ENCODE peak calls at places on chromosomes 13 and 19, in eight cellular contexts. One of them, this sample, is unnamed.

GRCh38 chr13:32216281-32216680 is 98.9 kb downstream of the ZAR1L start:
- DNase-seq in fibroblast of mammary gland: no peak
- DNase-seq in B cell: no peak
- DNase-seq in cardiac fibroblast: no peak
- DNase-seq in endothelial cell: no peak
- DNase-seq in RWPE1: no peak
- DNase-seq in heart left ventricle: no peak
- DNase-seq in DND-41: no peak
- DNase-seq in this sample: no peak

GRCh38 chr13:94419304-94419943 is 60.1 kb downstream of the DCT start:
- DNase-seq in fibroblast of mammary gland: peak; percentile 95
- DNase-seq in B cell: no peak
- DNase-seq in cardiac fibroblast: peak; percentile 83
- DNase-seq in endothelial cell: no peak
- DNase-seq in RWPE1: no peak
- DNase-seq in heart left ventricle: no peak
- DNase-seq in DND-41: no peak
- DNase-seq in this sample: no peak

GRCh38 chr13:87975035-87975434 is 303.9 kb downstream of the SLITRK5 start:
- DNase-seq in fibroblast of mammary gland: peak; percentile 88
- DNase-seq in B cell: no peak
- DNase-seq in cardiac fibroblast: no peak
- DNase-seq in endothelial cell: no peak
- DNase-seq in RWPE1: peak; percentile 2
- DNase-seq in heart left ventricle: no peak
- DNase-seq in DND-41: no peak
- DNase-seq in this sample: no peak

GRCh38 chr19:4678881-4679379 is 8.8 kb upstream of the MYDGF start:
- DNase-seq in fibroblast of mammary gland: peak; percentile 55
- DNase-seq in B cell: no peak
- DNase-seq in cardiac fibroblast: peak; percentile 19
- DNase-seq in endothelial cell: peak; percentile 32
- DNase-seq in RWPE1: peak; percentile 48
- DNase-seq in heart left ventricle: no peak
- DNase-seq in DND-41: peak; percentile 51
- DNase-seq in this sample: peak; percentile 48

GRCh38 chr19:16106121-16106520 is 5.6 kb upstream of the RAB8A start:
- DNase-seq in fibroblast of mammary gland: peak; percentile 58
- DNase-seq in B cell: no peak
- DNase-seq in cardiac fibroblast: peak; percentile 62
- DNase-seq in endothelial cell: no peak
- DNase-seq in RWPE1: no peak
- DNase-seq in heart left ventricle: no peak
- DNase-seq in DND-41: no peak
- DNase-seq in this sample: no peak

GRCh38 chr13:51957377-51958216 is 53.7 kb downstream of the ATP7B start:
- DNase-seq in fibroblast of mammary gland: no peak
- DNase-seq in B cell: no peak
- DNase-seq in cardiac fibroblast: no peak
- DNase-seq in endothelial cell: no peak
- DNase-seq in RWPE1: no peak
- DNase-seq in heart left ventricle: no peak
- DNase-seq in DND-41: no peak
- DNase-seq in this sample: no peak

GRCh38 chr13:51826606-51827005 is 18.4 kb downstream of the TMEM272 start:
- DNase-seq in fibroblast of mammary gland: no peak
- DNase-seq in B cell: no peak
- DNase-seq in cardiac fibroblast: no peak
- DNase-seq in endothelial cell: no peak
- DNase-seq in RWPE1: no peak
- DNase-seq in heart left ventricle: peak; percentile 67
- DNase-seq in DND-41: no peak
- DNase-seq in this sample: no peak

GRCh38 chr19:10419646-10420443 is 493 bp upstream of the PDE4A start:
- DNase-seq in fibroblast of mammary gland: peak; percentile 74
- DNase-seq in B cell: no peak
- DNase-seq in cardiac fibroblast: peak; percentile 61
- DNase-seq in endothelial cell: peak; percentile 26
- DNase-seq in RWPE1: no peak
- DNase-seq in heart left ventricle: no peak
- DNase-seq in DND-41: peak; percentile 60
- DNase-seq in this sample: peak; percentile 75

GRCh38 chr19:12965017-12965811 is 4.2 kb upstream of the DAND5 start:
- DNase-seq in fibroblast of mammary gland: peak; percentile 66
- DNase-seq in B cell: peak; percentile 76
- DNase-seq in cardiac fibroblast: peak; percentile 81
- DNase-seq in endothelial cell: peak; percentile 91
- DNase-seq in RWPE1: peak; percentile 74
- DNase-seq in heart left ventricle: peak; percentile 91
- DNase-seq in DND-41: peak; percentile 89
- DNase-seq in this sample: peak; percentile 91

GRCh38 chr19:48325265-48325910 is at the start of gene EMP3:
- DNase-seq in fibroblast of mammary gland: peak; percentile 91
- DNase-seq in B cell: peak; percentile 84
- DNase-seq in cardiac fibroblast: peak; percentile 94
- DNase-seq in endothelial cell: peak; percentile 34
- DNase-seq in RWPE1: peak; percentile 62
- DNase-seq in heart left ventricle: peak; percentile 86
- DNase-seq in DND-41: peak; percentile 83
- DNase-seq in this sample: peak; percentile 63

GRCh38 chr19:44113784-44114390 is 688 bp downstream of the ZNF225 start:
- DNase-seq in fibroblast of mammary gland: no peak
- DNase-seq in B cell: no peak
- DNase-seq in cardiac fibroblast: no peak
- DNase-seq in endothelial cell: peak; percentile 13
- DNase-seq in RWPE1: peak; percentile 11
- DNase-seq in heart left ventricle: no peak
- DNase-seq in DND-41: peak; percentile 16
- DNase-seq in this sample: no peak

GRCh38 chr19:7665076-7665475 is 3.8 kb upstream of the RETN start:
- DNase-seq in fibroblast of mammary gland: peak; percentile 59
- DNase-seq in B cell: no peak
- DNase-seq in cardiac fibroblast: peak; percentile 55
- DNase-seq in endothelial cell: no peak
- DNase-seq in RWPE1: no peak
- DNase-seq in heart left ventricle: no peak
- DNase-seq in DND-41: no peak
- DNase-seq in this sample: no peak

GRCh38 chr19:7010722-7011593 is 10.3 kb downstream of the MBD3L2B start:
- DNase-seq in fibroblast of mammary gland: no peak
- DNase-seq in B cell: no peak
- DNase-seq in cardiac fibroblast: no peak
- DNase-seq in endothelial cell: no peak
- DNase-seq in RWPE1: no peak
- DNase-seq in heart left ventricle: no peak
- DNase-seq in DND-41: no peak
- DNase-seq in this sample: no peak

GRCh38 chr13:51801631-51802099 is 2.3 kb downstream of the DHRS12 start:
- DNase-seq in fibroblast of mammary gland: no peak
- DNase-seq in B cell: no peak
- DNase-seq in cardiac fibroblast: peak; percentile 38
- DNase-seq in endothelial cell: no peak
- DNase-seq in RWPE1: no peak
- DNase-seq in heart left ventricle: peak; percentile 83
- DNase-seq in DND-41: no peak
- DNase-seq in this sample: no peak

GRCh38 chr19:47663911-47664771 is 49.1 kb upstream of the EHD2 start:
- DNase-seq in fibroblast of mammary gland: peak; percentile 100
- DNase-seq in B cell: no peak
- DNase-seq in cardiac fibroblast: peak; percentile 99
- DNase-seq in endothelial cell: no peak
- DNase-seq in RWPE1: peak; percentile 74
- DNase-seq in heart left ventricle: no peak
- DNase-seq in DND-41: no peak
- DNase-seq in this sample: no peak

GRCh38 chr19:58261968-58262921 is 16.5 kb upstream of the ZNF8 start:
- DNase-seq in fibroblast of mammary gland: peak; percentile 21
- DNase-seq in B cell: no peak
- DNase-seq in cardiac fibroblast: peak; percentile 29
- DNase-seq in endothelial cell: no peak
- DNase-seq in RWPE1: no peak
- DNase-seq in heart left ventricle: no peak
- DNase-seq in DND-41: no peak
- DNase-seq in this sample: no peak

GRCh38 chr13:46607768-46608553 is 55.0 kb downstream of the LRCH1 start:
- DNase-seq in fibroblast of mammary gland: no peak
- DNase-seq in B cell: no peak
- DNase-seq in cardiac fibroblast: no peak
- DNase-seq in endothelial cell: no peak
- DNase-seq in RWPE1: no peak
- DNase-seq in heart left ventricle: no peak
- DNase-seq in DND-41: no peak
- DNase-seq in this sample: no peak

GRCh38 chr19:45255611-45256157 is 4.6 kb downstream of the MARK4 start:
- DNase-seq in fibroblast of mammary gland: no peak
- DNase-seq in B cell: no peak
- DNase-seq in cardiac fibroblast: no peak
- DNase-seq in endothelial cell: no peak
- DNase-seq in RWPE1: no peak
- DNase-seq in heart left ventricle: no peak
- DNase-seq in DND-41: no peak
- DNase-seq in this sample: no peak

GRCh38 chr19:45253396-45254027 is 2.4 kb downstream of the MARK4 start:
- DNase-seq in fibroblast of mammary gland: peak; percentile 25
- DNase-seq in B cell: no peak
- DNase-seq in cardiac fibroblast: peak; percentile 35
- DNase-seq in endothelial cell: no peak
- DNase-seq in RWPE1: peak; percentile 36
- DNase-seq in heart left ventricle: no peak
- DNase-seq in DND-41: peak; percentile 11
- DNase-seq in this sample: no peak

GRCh38 chr19:45251452-45252354 is 632 bp downstream of the MARK4 start:
- DNase-seq in fibroblast of mammary gland: no peak
- DNase-seq in B cell: no peak
- DNase-seq in cardiac fibroblast: no peak
- DNase-seq in endothelial cell: peak; percentile 55
- DNase-seq in RWPE1: peak; percentile 40
- DNase-seq in heart left ventricle: peak; percentile 70
- DNase-seq in DND-41: peak; percentile 42
- DNase-seq in this sample: peak; percentile 50

GRCh38 chr19:45256836-45257235 is 5.8 kb downstream of the MARK4 start:
- DNase-seq in fibroblast of mammary gland: no peak
- DNase-seq in B cell: no peak
- DNase-seq in cardiac fibroblast: no peak
- DNase-seq in endothelial cell: no peak
- DNase-seq in RWPE1: no peak
- DNase-seq in heart left ventricle: no peak
- DNase-seq in DND-41: no peak
- DNase-seq in this sample: no peak

GRCh38 chr19:45254044-45254531 is 3.0 kb downstream of the MARK4 start:
- DNase-seq in fibroblast of mammary gland: no peak
- DNase-seq in B cell: no peak
- DNase-seq in cardiac fibroblast: no peak
- DNase-seq in endothelial cell: no peak
- DNase-seq in RWPE1: no peak
- DNase-seq in heart left ventricle: no peak
- DNase-seq in DND-41: peak; percentile 12
- DNase-seq in this sample: peak; percentile 34
- TF ChIP-seq CTCF in fibroblast of mammary gland: peak; percentile 14
- TF ChIP-seq CTCF in B cell: peak; percentile 40
- TF ChIP-seq CTCF in cardiac fibroblast: peak; percentile 38
- TF ChIP-seq CTCF in endothelial cell: peak; percentile 59
- TF ChIP-seq CTCF in RWPE1: no peak
- TF ChIP-seq CTCF in heart left ventricle: no peak
- TF ChIP-seq CTCF in DND-41: peak; percentile 45
- TF ChIP-seq CTCF in this sample: peak; percentile 58

GRCh38 chr13:66532845-66533244 is 697.3 kb downstream of the PCDH9 start:
- DNase-seq in fibroblast of mammary gland: no peak
- DNase-seq in B cell: no peak
- DNase-seq in cardiac fibroblast: no peak
- DNase-seq in endothelial cell: no peak
- DNase-seq in RWPE1: no peak
- DNase-seq in heart left ventricle: no peak
- DNase-seq in DND-41: no peak
- DNase-seq in this sample: no peak

GRCh38 chr13:66530158-66530557 is 700.0 kb downstream of the PCDH9 start:
- DNase-seq in fibroblast of mammary gland: no peak
- DNase-seq in B cell: no peak
- DNase-seq in cardiac fibroblast: no peak
- DNase-seq in endothelial cell: no peak
- DNase-seq in RWPE1: no peak
- DNase-seq in heart left ventricle: no peak
- DNase-seq in DND-41: no peak
- DNase-seq in this sample: no peak

GRCh38 chr13:66532146-66532545 is 698.0 kb downstream of the PCDH9 start:
- DNase-seq in fibroblast of mammary gland: peak; percentile 56
- DNase-seq in B cell: no peak
- DNase-seq in cardiac fibroblast: peak; percentile 87
- DNase-seq in endothelial cell: no peak
- DNase-seq in RWPE1: no peak
- DNase-seq in heart left ventricle: no peak
- DNase-seq in DND-41: no peak
- DNase-seq in this sample: no peak

GRCh38 chr13:66528903-66529576 is 701.1 kb downstream of the PCDH9 start:
- DNase-seq in fibroblast of mammary gland: no peak
- DNase-seq in B cell: no peak
- DNase-seq in cardiac fibroblast: no peak
- DNase-seq in endothelial cell: no peak
- DNase-seq in RWPE1: no peak
- DNase-seq in heart left ventricle: no peak
- DNase-seq in DND-41: no peak
- DNase-seq in this sample: no peak

GRCh38 chr13:66530686-66531085 is 699.5 kb downstream of the PCDH9 start:
- DNase-seq in fibroblast of mammary gland: no peak
- DNase-seq in B cell: no peak
- DNase-seq in cardiac fibroblast: no peak
- DNase-seq in endothelial cell: no peak
- DNase-seq in RWPE1: no peak
- DNase-seq in heart left ventricle: no peak
- DNase-seq in DND-41: no peak
- DNase-seq in this sample: no peak
- TF ChIP-seq CTCF in fibroblast of mammary gland: no peak
- TF ChIP-seq CTCF in B cell: no peak
- TF ChIP-seq CTCF in cardiac fibroblast: no peak
- TF ChIP-seq CTCF in endothelial cell: no peak
- TF ChIP-seq CTCF in RWPE1: no peak
- TF ChIP-seq CTCF in heart left ventricle: no peak
- TF ChIP-seq CTCF in DND-41: no peak
- TF ChIP-seq CTCF in this sample: no peak

DNA sequence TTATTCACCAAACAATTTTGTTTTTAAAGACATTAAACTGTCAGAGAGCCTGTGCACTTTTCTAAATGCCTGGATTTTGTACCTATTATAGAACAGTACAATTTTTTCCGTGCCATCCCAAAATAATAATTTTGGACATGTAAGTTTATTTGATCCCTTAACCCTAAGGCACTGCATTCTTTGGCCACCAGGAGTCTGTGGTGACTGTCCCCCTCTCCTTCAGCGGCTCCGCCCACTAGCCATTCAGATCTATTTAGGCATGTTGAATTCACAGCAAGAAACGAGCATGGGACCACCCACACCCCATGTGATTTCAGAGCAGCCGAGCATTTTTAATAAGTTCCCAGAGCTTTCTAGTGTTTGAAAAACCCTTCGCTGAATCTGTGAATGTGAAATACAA is 567.5 kb downstream of the MYO16 start:
- DNase-seq in fibroblast of mammary gland: no peak
- DNase-seq in B cell: no peak
- DNase-seq in cardiac fibroblast: no peak
- DNase-seq in endothelial cell: peak; percentile 13
- DNase-seq in RWPE1: no peak
- DNase-seq in heart left ventricle: no peak
- DNase-seq in DND-41: no peak
- DNase-seq in this sample: peak; percentile 55
- TF ChIP-seq CTCF in fibroblast of mammary gland: peak; percentile 10
- TF ChIP-seq CTCF in B cell: no peak
- TF ChIP-seq CTCF in cardiac fibroblast: no peak
- TF ChIP-seq CTCF in endothelial cell: peak; percentile 56
- TF ChIP-seq CTCF in RWPE1: no peak
- TF ChIP-seq CTCF in heart left ventricle: no peak
- TF ChIP-seq CTCF in DND-41: peak; percentile 19
- TF ChIP-seq CTCF in this sample: peak; percentile 63

GRCh38 chr13:21638319-21639282 is 32.3 kb upstream of the FGF9 start:
- DNase-seq in fibroblast of mammary gland: peak; percentile 25
- DNase-seq in B cell: no peak
- DNase-seq in cardiac fibroblast: peak; percentile 55
- DNase-seq in endothelial cell: peak; percentile 24
- DNase-seq in RWPE1: peak; percentile 60
- DNase-seq in heart left ventricle: no peak
- DNase-seq in DND-41: peak; percentile 25
- DNase-seq in this sample: no peak
- TF ChIP-seq CTCF in fibroblast of mammary gland: peak; percentile 74
- TF ChIP-seq CTCF in B cell: peak; percentile 90
- TF ChIP-seq CTCF in cardiac fibroblast: peak; percentile 60
- TF ChIP-seq CTCF in endothelial cell: peak; percentile 94
- TF ChIP-seq CTCF in RWPE1: peak; percentile 81
- TF ChIP-seq CTCF in heart left ventricle: peak; percentile 73
- TF ChIP-seq CTCF in DND-41: peak; percentile 83
- TF ChIP-seq CTCF in this sample: peak; percentile 95

This sample was measured in glutamatergic neuron.